ENCODE peak calls at places on chromosome X, in six cellular contexts. O is nephron progenitor cell; J is tibial nerve; E is NCI-H2171; R is central memory CD4-positive, alpha-beta T cell; Y is T-helper 2 cell treated with Interferon-gamma antibody and Interleukin-4, amounts not matched to agents 5 μg/mL and 100 μg/mL, for 36 hours. A is an unnamed sample.

GRCh38 chrX:107672955-107673378 is 44.7 kb downstream of the PRPS1 start:
- DNase-seq in J (peak), R (peak), E (no peak), Y (peak), O (peak), A (peak)

GRCh38 chrX:8743126-8743732 is 11.3 kb upstream of the ANOS1 start:
- DNase-seq in J (peak), Y (no peak), O (peak), R (peak), E (no peak), A (no peak)

GRCh38 chrX:29726811-29727210 is 488.6 kb upstream of the MAGEB2 start:
- DNase-seq in J (no peak), E (no peak), R (no peak), Y (no peak), O (no peak), A (no peak)

GRCh38 chrX:101078716-101079115 is at the start of gene TMEM35A:
- DNase-seq in J (no peak), E (no peak), Y (no peak), R (no peak), O (peak), A (no peak)

GRCh38 chrX:150547511-150548115 is 20.8 kb upstream of the MTM1 start:
- DNase-seq in R (no peak), E (peak), J (peak), Y (no peak), O (peak), A (peak)

GRCh38 chrX:18674417-18674787 is 2.5 kb upstream of the RS1 start:
- DNase-seq in Y (peak), E (no peak), J (no peak), O (peak), R (peak), A (no peak)

GRCh38 chrX:23764585-23764984 is 18.4 kb upstream of the SAT1 start:
- DNase-seq in E (no peak), O (no peak), Y (no peak), J (no peak), R (no peak), A (no peak)

GRCh38 chrX:117327306-117327705 is 789.3 kb downstream of the KLHL13 start:
- DNase-seq in R (no peak), Y (no peak), O (no peak), J (no peak), E (no peak), A (no peak)

GRCh38 chrX:96424007-96424406 is 260.6 kb upstream of the DIAPH2 start:
- DNase-seq in R (no peak), Y (no peak), J (no peak), E (no peak), O (no peak), A (no peak)

GRCh38 chrX:24133280-24133679 is 16.2 kb upstream of the ZFX start:
- DNase-seq in O (no peak), J (no peak), Y (no peak), E (no peak), R (no peak), A (no peak)

GRCh38 chrX:40694833-40695232 is 40.5 kb downstream of the MED14 start:
- DNase-seq in Y (no peak), J (no peak), R (no peak), O (no peak), E (no peak), A (no peak)

GRCh38 chrX:47460561-47460960 is 22.5 kb downstream of the ZNF41 start:
- DNase-seq in R (no peak), E (no peak), Y (no peak), O (no peak), J (no peak), A (no peak)

GRCh38 chrX:1932231-1932630 is 317.4 kb downstream of the ASMT start:
- DNase-seq in O (no peak), Y (no peak), J (no peak), R (no peak), E (no peak), A (no peak)

GRCh38 chrX:102546818-102547493 is 30.4 kb upstream of the TMSB15A start:
- DNase-seq in R (no peak), E (no peak), O (no peak), Y (no peak), J (no peak), A (no peak)

GRCh38 chrX:45479196-45479834 is 278.6 kb upstream of the DIPK2B start:
- DNase-seq in Y (no peak), J (no peak), E (no peak), O (no peak), R (no peak), A (no peak)

GRCh38 chrX:1072637-1073377 is 139.6 kb downstream of the CRLF2 start:
- DNase-seq in J (no peak), R (no peak), Y (no peak), E (no peak), O (no peak), A (peak)

GRCh38 chrX:44675364-44676024 is 132.8 kb upstream of the FUNDC1 start:
- DNase-seq in J (peak), Y (no peak), E (peak), R (no peak), O (no peak), A (peak)